ENCODE peak calls at places on chromosomes 2 and 18, in four cellular contexts. B is IMR-90, D is mesendoderm, O is H1. C is an unnamed sample.

GRCh38 chr2:62145478-62146100 is 50.3 kb upstream of the B3GNT2 start:
- DNase-seq in B (no peak), D (no peak), O (no peak), C (no peak)

GRCh38 chr18:46422552-46423055 is 234.4 kb downstream of the LOXHD1 start:
- DNase-seq in B (no peak), D (no peak), O (no peak), C (peak)

GRCh38 chr18:48889115-48889941 is 61.4 kb downstream of the SMAD7 start:
- DNase-seq in B (no peak), D (peak), O (peak), C (peak)

GRCh38 chr2:51003345-51004192 is 28.4 kb downstream of the NRXN1 start:
- DNase-seq in B (peak), D (peak), O (no peak), C (no peak)

GRCh38 chr18:47075098-47075883 is 39.9 kb upstream of the ELOA2 start:
- DNase-seq in B (no peak), D (peak), O (no peak), C (peak)

GRCh38 chr2:133346654-133347053 is 221.6 kb downstream of the NCKAP5 start:
- DNase-seq in B (peak), D (no peak), O (no peak), C (no peak)

GRCh38 chr18:10475633-10476388 is 21.4 kb downstream of the APCDD1 start:
- DNase-seq in B (no peak), D (no peak), O (no peak), C (no peak)

GRCh38 chr2:132623096-132623839 is 46.7 kb downstream of the LYPD1 start:
- DNase-seq in B (peak), D (no peak), O (no peak), C (no peak)

GRCh38 chr2:67982956-67983355 is 79.8 kb downstream of the C1D start:
- DNase-seq in B (peak), D (no peak), O (no peak), C (no peak)

GRCh38 chr2:67985586-67985985 is 77.2 kb downstream of the C1D start:
- DNase-seq in B (no peak), D (no peak), O (no peak), C (no peak)

GRCh38 chr2:67991456-67991855 is 71.3 kb downstream of the C1D start:
- DNase-seq in B (no peak), D (no peak), O (no peak), C (no peak)

GRCh38 chr2:67984600-67984999 is 78.2 kb downstream of the C1D start:
- DNase-seq in B (no peak), D (no peak), O (no peak), C (no peak)

DNA sequence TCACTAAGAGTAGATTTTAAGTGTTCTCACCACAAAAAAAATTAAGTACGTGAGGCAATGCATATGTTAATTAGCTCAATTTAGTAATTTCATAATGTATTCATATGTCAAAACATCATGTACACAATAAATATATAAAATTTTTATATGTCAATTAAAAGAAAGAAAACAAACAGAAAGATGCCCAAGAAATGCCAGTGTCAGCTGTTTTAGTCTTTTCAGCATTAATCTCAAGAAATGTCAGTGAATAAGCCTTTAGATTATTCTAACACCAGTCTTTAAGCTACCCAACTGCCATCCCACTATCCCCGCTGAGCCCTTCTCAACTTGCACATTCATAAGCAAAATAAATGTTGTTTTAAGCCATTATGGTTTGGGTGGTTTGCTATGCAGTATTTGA is 76.5 kb downstream of the C1D start:
- DNase-seq in B (no peak), D (no peak), O (no peak), C (no peak)
- H3K56ac ChIP-seq in B (no peak), D (no peak), O (no peak), C (no peak)

DNA sequence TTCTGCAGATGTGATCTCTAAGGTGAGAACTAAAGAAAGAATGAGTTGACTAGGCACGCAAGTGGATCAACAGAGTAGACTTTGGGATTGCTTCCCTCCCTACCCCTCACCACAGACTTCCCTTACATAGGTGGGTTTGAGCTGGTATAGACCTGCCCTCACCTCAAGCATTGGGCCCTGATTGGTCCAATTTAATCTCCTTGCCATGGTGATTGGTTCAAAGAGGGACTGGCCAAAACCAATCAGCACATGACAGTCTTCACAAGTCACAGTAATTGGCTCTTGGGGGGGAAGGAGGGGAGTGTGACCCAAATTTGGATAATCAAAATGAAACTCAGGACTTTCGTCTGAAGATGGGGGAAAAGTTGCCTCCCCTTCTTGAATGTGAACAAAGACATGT is 36.6 kb upstream of the LNPK start:
- DNase-seq in B (no peak), D (peak), O (no peak), C (no peak)
- H3K56ac ChIP-seq in B (no peak), D (no peak), O (no peak), C (no peak)

DNA sequence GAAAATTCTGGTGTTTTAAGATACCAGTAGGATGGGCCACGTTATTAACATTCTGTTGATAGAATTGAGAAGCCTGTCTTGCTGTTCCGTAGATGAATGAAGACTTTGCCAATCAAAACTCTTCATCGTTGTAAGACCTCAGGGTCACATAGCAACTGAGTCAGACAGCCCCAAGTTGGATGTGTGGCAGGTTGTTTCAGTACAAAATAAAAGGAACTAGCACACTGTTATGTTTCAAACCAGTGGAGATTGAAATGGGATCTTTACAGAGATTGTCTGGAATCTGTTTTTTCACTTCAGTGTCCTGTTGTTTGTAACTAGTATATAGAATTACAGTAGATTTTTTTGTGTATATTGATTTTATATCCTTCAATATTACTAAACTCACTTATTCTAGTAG is 22.6 kb downstream of the EPC2 start:
- DNase-seq in B (no peak), D (no peak), O (no peak), C (no peak)
- H3K56ac ChIP-seq in B (no peak), D (no peak), O (no peak), C (no peak)

DNA sequence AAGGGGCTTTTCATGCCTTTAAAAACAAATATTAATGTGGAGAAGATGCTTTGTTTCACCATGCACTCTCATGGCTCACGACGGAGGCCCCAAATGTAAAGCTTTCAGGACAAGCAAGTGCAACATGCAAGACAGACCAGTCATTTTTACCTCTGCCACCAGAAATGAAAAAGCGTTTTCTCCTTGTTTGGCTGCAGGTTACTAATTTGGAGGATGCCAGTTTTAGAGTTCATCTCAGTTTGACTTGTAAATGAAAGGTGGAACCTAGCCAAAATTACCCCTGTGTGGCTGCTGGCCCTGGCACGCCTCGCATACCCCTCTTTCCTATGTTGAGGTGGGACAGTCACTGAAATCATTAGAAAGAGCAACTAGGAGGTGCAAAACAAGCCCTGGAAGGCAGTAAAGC is 138.6 kb downstream of the BCL2 start:
- DNase-seq in B (no peak), D (no peak), O (no peak), C (no peak)
- H3K56ac ChIP-seq in B (no peak), D (no peak), O (no peak), C (no peak)